ENCODE peak calls at places on chromosomes 3 and 15, in four cellular contexts. V is OCI-LY7, P is cardiac muscle cell, Q is AG04450. D is an unnamed sample.

GRCh38 chr15:67321352-67321751 is 66.8 kb downstream of the IQCH start:
- DNase-seq in V (no peak), P (no peak), Q (no peak), D (no peak)

GRCh38 chr3:147654827-147655226 is 245.7 kb downstream of the ZIC1 start:
- DNase-seq in V (no peak), P (no peak), Q (no peak), D (no peak)

GRCh38 chr15:28106294-28107110 is 7.4 kb upstream of the OCA2 start:
- DNase-seq in V (no peak), P (peak; percentile 43), Q (no peak), D (no peak)

GRCh38 chr15:92625297-92625980 is 30.1 kb downstream of the FAM174B start:
- DNase-seq in V (no peak), P (no peak), Q (peak; percentile 16), D (peak; percentile 90)

GRCh38 chr15:79529441-79529840 is 97.3 kb downstream of the MINAR1 start:
- DNase-seq in V (no peak), P (no peak), Q (no peak), D (no peak)

GRCh38 chr3:146019508-146019907 is 141.5 kb downstream of the PLOD2 start:
- DNase-seq in V (no peak), P (no peak), Q (peak; percentile 15), D (no peak)

GRCh38 chr3:160401301-160402095 is 2.0 kb downstream of the SMC4 start:
- DNase-seq in V (peak; percentile 39), P (peak; percentile 41), Q (peak; percentile 55), D (peak; percentile 45)

GRCh38 chr3:15428539-15428938 is 1.1 kb downstream of the EAF1 start:
- DNase-seq in V (peak; percentile 17), P (no peak), Q (no peak), D (peak; percentile 12)

GRCh38 chr15:101044625-101045235 is 125.6 kb downstream of the LRRK1 start:
- DNase-seq in V (no peak), P (no peak), Q (no peak), D (no peak)

GRCh38 chr3:48034000-48034516 is 17.8 kb upstream of the MAP4 start:
- DNase-seq in V (no peak), P (peak; percentile 12), Q (no peak), D (peak; percentile 6)

GRCh38 chr3:46845860-46846623 is 17.2 kb downstream of the MYL3 start:
- DNase-seq in V (peak; percentile 14), P (peak; percentile 66), Q (peak; percentile 27), D (peak; percentile 88)

GRCh38 chr3:55639143-55639542 is 152.0 kb upstream of the WNT5A start:
- DNase-seq in V (no peak), P (no peak), Q (no peak), D (no peak)

GRCh38 chr3:71185733-71186455 is 397.6 kb downstream of the FOXP1 start:
- DNase-seq in V (peak; percentile 10), P (no peak), Q (no peak), D (no peak)

GRCh38 chr3:21256932-21257331 is 494.1 kb downstream of the ZNF385D start:
- DNase-seq in V (no peak), P (peak; percentile 52), Q (no peak), D (no peak)

DNA sequence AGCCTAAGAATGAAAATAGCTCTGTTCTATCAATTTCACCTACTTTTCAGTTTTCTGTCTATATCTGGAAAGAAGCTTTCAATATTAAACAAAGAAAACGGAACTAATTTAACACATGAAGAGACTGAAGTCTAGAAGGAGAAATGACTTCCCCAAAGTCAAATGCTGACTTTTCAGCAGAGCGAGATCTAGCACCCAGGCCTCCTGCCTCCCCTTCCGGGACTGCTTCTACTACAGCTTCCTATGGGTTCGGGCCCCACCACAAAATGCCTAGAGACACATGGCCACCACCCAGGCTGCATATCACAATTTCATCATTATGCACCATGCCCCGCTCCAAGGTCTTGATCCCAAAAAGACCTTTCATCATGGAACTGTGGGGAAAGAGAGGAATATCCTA is 104.5 kb downstream of the SST start:
- DNase-seq in V (no peak), P (no peak), Q (no peak), D (no peak)
- H3K4me3 ChIP-seq in V (no peak overlapping the region), P (no peak overlapping the region), Q (no peak overlapping the region), D (no peak overlapping the region)

GRCh38 chr3:151924753-151925152 is 51.3 kb downstream of the SUCNR1 start:
- DNase-seq in V (no peak), P (no peak), Q (no peak), D (no peak)

GRCh38 chr3:151923901-151924300 is 50.5 kb downstream of the SUCNR1 start:
- DNase-seq in V (no peak), P (no peak), Q (no peak), D (no peak)

GRCh38 chr3:151925876-151926275 is 52.4 kb downstream of the SUCNR1 start:
- DNase-seq in V (no peak), P (no peak), Q (peak; percentile 45), D (no peak)

GRCh38 chr3:151925419-151925818 is 52.0 kb downstream of the SUCNR1 start:
- DNase-seq in V (no peak), P (no peak), Q (no peak), D (no peak)

GRCh38 chr3:151926956-151927355 is 53.5 kb downstream of the SUCNR1 start:
- DNase-seq in V (no peak), P (no peak), Q (peak; percentile 18), D (no peak)
- TF ChIP-seq CTCF in V (no peak), P (no peak), Q (no peak), D (no peak)

DNA sequence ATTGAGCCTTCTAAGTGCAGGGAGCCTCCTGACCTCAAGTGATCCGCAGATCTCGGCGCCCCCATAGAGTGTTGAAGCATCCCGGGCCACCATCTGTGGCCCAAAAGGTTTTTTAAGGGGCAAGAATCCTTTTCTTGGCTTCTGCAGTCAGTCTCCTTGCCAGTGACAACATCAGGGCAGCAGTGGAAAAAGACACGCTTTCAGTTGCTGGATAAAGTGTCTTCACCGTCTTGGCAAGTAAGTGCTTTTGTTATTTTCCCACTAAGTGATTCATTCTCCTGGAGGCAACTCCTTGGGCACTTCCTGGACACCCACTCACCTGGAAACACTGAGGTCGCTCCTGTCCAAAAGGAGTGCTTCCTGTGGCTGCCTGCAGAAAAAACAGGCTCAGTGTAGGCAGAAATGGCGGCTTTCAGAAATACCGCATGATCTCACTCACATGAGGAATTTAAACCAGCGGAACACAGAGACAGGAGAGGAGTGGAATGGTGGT is 71.7 kb upstream of the ABHD2 start:
- DNase-seq in V (no peak), P (no peak), Q (no peak), D (no peak)
- H3K4me3 ChIP-seq in V (no peak overlapping the region), P (no peak overlapping the region), Q (no peak overlapping the region), D (no peak overlapping the region)

DNA sequence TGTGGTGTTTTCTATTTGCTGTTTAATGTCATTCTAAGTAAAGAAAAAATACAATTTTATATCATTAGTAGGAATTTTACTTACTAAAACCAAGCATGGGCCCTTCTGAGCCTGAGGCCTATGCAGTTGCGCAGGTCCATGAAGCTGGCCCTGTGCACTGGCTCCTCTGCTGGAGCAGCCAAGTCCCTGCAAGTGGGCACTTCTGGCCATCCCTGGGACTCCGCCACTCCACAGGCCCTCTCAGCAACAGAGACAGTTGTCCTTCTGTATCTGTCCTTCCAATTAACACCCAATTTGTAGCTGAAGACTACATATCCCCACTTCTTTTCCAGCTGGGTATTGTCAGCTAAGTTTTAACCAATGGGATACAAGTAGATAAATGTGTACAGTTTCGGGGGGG is 49.9 kb upstream of the RYK start:
- DNase-seq in V (no peak), P (peak; percentile 53), Q (no peak), D (no peak)
- TF ChIP-seq CTCF in V (no peak), P (no peak), Q (peak; percentile 34), D (no peak)

GRCh38 chr3:169869484-169870304 is at the start of gene LRRC31:
- DNase-seq in V (no peak), P (no peak), Q (no peak), D (no peak)
- H3K4me3 ChIP-seq in V (no peak within 1 kb of the TSS), P (no peak within 1 kb of the TSS), Q (no peak within 1 kb of the TSS), D (no peak within 1 kb of the TSS)

DNA sequence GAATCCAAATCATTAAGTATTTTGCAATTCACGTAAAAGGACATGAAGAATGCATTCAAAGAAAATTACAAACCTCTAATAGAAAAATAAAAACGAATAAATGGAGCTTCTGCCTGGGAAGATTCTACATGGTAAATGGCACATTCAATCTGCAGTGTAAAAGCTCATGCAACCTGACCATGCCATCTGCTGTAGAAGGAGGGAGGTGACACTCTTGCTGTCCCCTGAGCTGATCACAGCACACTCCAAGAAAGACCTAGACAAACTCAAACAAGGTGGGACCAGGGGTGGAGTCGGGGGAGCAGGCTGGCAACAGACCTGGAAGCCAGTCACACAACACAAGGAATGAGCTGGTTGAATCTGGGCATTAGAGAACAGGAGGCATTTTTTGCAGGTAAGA is 101.8 kb downstream of the BDH1 start:
- DNase-seq in V (peak; percentile 27), P (no peak), Q (no peak), D (peak; percentile 68)
- TF ChIP-seq CTCF in V (peak; percentile 53), P (peak; percentile 14), Q (no peak), D (peak; percentile 56)

DNA sequence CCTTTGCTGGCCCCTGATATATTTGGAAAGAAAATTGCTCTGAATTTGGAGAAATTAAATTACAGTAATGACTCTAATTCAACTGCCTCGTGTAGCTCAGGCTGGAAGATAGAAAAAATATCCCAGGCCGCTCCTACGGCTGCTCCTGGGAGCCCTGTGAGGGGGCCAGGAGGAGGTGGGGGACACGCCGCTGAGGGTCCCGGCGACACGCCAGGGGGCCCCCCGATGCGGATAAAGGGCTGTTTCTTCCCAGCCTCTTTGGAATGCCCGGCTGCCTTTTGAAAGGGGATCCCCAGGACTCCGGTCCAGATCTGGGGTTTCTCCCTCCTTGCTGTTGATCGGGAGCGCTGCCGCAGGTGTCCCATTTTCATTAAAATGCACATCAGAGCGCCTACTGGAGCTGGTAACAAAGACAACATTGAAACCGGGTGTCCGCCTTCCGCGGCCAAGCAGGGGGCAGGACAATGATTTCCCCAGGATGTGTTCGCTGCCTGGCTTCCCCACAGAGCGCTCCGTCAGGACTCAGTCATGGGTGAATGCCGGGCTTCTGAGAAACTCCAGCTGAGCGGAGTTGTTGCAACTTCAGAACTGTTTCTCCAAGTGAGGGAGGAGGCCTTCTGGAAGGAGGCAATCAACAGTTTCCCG is 200.1 kb upstream of the KBTBD8 start:
- DNase-seq in V (no peak), P (peak; percentile 23), Q (peak; percentile 58), D (no peak)
- H3K4me3 ChIP-seq in V (no peak overlapping the region), P (peak overlapping the region; percentile 6), Q (no peak overlapping the region), D (no peak overlapping the region)

DNA sequence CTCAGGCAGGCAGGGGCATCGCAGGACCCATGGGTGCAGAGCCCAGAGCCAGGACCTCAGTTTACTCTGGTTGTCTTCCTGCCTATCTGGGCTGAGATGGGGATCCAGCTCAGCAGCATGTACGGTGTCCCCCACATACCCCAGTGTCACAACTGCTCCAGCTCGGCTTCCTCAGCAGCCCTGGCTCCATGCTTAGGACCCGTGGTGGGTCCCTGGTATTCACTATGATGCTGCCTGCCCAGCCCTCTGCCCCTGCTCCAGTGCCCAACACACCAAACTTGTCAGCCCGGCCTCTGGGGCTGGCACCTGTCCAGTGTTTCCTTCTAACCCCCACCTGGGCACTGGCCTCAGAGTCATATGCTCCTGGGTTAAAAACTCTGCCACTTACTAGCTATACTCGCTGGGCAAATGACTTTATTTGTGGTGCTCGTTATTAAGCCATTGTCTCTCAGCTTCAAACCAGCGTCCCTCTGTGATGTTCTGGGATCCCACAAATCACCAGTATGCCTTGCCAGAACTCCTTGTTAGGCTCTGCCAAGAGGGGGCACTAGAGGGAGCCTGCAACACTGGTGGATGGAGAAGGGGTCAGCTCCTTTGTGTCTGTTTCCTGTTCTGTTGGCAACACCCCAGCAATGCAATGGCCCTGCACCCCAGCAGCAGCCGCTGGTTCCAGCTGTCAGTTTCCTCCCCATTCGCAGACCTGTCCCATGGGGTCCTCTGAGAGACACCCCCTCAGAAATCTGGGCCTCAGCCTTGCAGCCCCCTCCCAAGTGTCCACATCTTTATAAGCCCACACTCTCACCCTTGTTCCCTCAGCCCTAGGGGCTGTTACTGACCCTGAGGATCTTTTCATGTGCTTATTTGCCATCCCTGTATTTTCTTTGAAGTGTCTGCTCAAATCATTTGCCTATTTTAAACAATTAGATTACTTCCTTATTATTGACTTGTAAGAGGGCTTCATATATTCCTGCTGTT is 24.1 kb upstream of the MRPS22 start:
- DNase-seq in V (peak; percentile 7), P (peak; percentile 43), Q (no peak), D (peak; percentile 18)
- TF ChIP-seq CTCF in V (peak; percentile 57), P (peak; percentile 62), Q (peak; percentile 43), D (peak; percentile 33)